ENCODE peak calls at places on chromosome 22, in nine cellular contexts. F is tibial nerve; L is neuronal stem cell; M is heart left ventricle; T is left ventricle myocardium inferior; Q is right atrium auricular region; E is CD8-positive, alpha-beta memory T cell; P is effector memory CD4-positive, alpha-beta T cell; K is BE2C. W is an unnamed sample. For H3K4me1, the result is how much of the 10 kb centered on the place peaks cover.

GRCh38 chr22:19694696-19695095 is 19.6 kb upstream of the SEPTIN5 start:
- DNase-seq in F (no peak), L (no peak), M (no peak), T (no peak), Q (no peak), E (no peak), P (no peak), K (no peak), W (no peak)

GRCh38 chr22:48451891-48452290 is 1375.8 kb downstream of the BRD1 start:
- DNase-seq in F (no peak), L (no peak), M (no peak), T (no peak), Q (no peak), E (no peak), P (no peak), K (no peak), W (no peak)

GRCh38 chr22:41274856-41275255 is 11.1 kb downstream of the RANGAP1 start:
- DNase-seq in F (no peak), L (no peak), M (no peak), T (no peak), Q (no peak), E (no peak), P (no peak), K (no peak), W (no peak)

GRCh38 chr22:21978564-21979386 is 3.8 kb downstream of the TOP3B start:
- DNase-seq in F (no peak), L (no peak), M (no peak), T (no peak), Q (no peak), E (no peak), P (no peak), K (no peak), W (no peak)

GRCh38 chr22:25362215-25362882 is 142.9 kb downstream of the CRYBB2 start:
- DNase-seq in F (peak), L (peak), M (peak), T (peak), Q (no peak), E (peak), P (no peak), K (peak), W (peak)

GRCh38 chr22:18110194-18110943 is at the start of gene TUBA8:
- DNase-seq in F (no peak), L (peak), M (peak), T (peak), Q (no peak), E (no peak), P (no peak), K (peak), W (no peak)

GRCh38 chr22:48332438-48333322 is 1495.0 kb downstream of the BRD1 start:
- DNase-seq in F (no peak), L (no peak), M (peak), T (no peak), Q (no peak), E (no peak), P (no peak), K (no peak), W (no peak)

GRCh38 chr22:29509815-29510214 is 29.8 kb downstream of the NEFH start:
- DNase-seq in F (no peak), L (no peak), M (no peak), T (no peak), Q (no peak), E (no peak), P (no peak), K (no peak), W (no peak)

GRCh38 chr22:30308518-30309230 is 18.1 kb downstream of the TBC1D10A start:
- DNase-seq in F (no peak), L (no peak), M (peak), T (no peak), Q (no peak), E (no peak), P (no peak), K (no peak), W (peak)

GRCh38 chr22:22432937-22433336 is 75.6 kb downstream of the ZNF280B start:
- DNase-seq in F (no peak), L (no peak), M (no peak), T (no peak), Q (no peak), E (no peak), P (no peak), K (no peak), W (no peak)

GRCh38 chr22:46941958-46942815 is 179.7 kb downstream of the TBC1D22A start:
- DNase-seq in F (peak), L (no peak), M (peak), T (peak), Q (peak), E (no peak), P (no peak), K (no peak), W (no peak)

GRCh38 chr22:46945481-46945880 is 183.0 kb downstream of the TBC1D22A start:
- DNase-seq in F (no peak), L (no peak), M (no peak), T (no peak), Q (peak), E (no peak), P (no peak), K (no peak), W (no peak)

GRCh38 chr22:46946383-46946965 is 184.0 kb downstream of the TBC1D22A start:
- DNase-seq in F (no peak), L (no peak), M (no peak), T (no peak), Q (peak), E (no peak), P (no peak), K (no peak), W (no peak)

GRCh38 chr22:46947516-46948260 is 185.2 kb downstream of the TBC1D22A start:
- DNase-seq in F (no peak), L (no peak), M (no peak), T (no peak), Q (no peak), E (no peak), P (no peak), K (no peak), W (no peak)

DNA sequence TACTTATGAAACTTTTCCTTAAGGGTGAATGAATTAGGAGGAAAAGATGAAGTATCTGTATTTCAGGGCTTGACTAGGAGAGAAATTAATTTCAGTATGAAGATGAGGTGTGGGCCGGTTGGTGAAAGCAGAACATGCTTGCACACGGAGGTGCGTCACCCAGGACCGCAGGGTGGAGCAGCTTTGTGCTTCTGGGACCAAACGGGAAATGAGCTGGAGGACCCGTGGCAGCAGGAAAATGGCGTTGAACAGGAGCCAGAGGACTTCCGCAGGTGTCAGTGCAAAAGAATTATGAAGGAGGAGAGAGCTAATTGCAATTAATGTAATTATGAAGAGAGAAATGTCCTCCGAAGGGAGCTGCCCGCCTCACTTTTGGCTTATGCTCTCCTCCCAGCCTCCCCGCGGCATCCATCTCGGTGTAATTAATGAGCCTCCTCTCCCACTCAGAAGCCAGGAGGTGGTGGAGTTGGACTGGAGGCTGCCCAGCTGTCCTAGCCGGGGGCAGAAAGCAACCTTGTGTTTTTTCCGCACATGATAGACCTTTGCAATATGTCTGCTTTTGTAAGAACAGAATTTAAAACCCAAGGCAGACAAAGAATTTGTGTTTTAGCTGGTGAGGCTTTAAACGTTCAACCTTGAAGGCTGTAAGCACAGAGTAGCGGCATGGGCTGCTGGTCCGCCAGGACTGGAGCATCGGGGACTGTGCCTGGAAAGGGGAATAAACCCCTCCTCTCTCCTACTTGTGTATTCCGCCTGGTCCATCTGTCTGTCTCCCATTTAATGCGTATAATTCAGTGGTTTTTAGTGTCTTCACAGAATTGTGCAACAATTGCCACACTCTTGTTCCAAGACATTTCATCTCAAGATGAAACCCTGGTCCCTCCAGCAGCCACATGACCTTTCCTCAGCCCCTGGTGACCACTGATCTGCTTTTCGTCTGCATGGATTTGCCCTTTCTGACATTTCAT is 180.7 kb downstream of the TBC1D22A start:
- DNase-seq in F (peak), L (no peak), M (peak), T (peak), Q (peak), E (no peak), P (no peak), K (no peak), W (no peak)
- H3K4me1 ChIP-seq in F (under half), L (under half), M (under half), T (under half), Q (under half), E (under half), P (under half), K (under half), W (under half)

GRCh38 chr22:50305658-50306566 is 1.5 kb downstream of the PLXNB2 start:
- DNase-seq in F (peak), L (no peak), M (peak), T (peak), Q (peak), E (no peak), P (no peak), K (peak), W (no peak)

GRCh38 chr22:50306753-50307749 is at the start of gene PLXNB2:
- DNase-seq in F (peak), L (peak), M (peak), T (peak), Q (no peak), E (no peak), P (no peak), K (peak), W (no peak)

GRCh38 chr22:50304528-50305392 is 2.7 kb downstream of the PLXNB2 start:
- DNase-seq in F (no peak), L (no peak), M (no peak), T (no peak), Q (no peak), E (no peak), P (no peak), K (no peak), W (no peak)

GRCh38 chr22:50303848-50304527 is 3.5 kb downstream of the PLXNB2 start:
- DNase-seq in F (no peak), L (no peak), M (no peak), T (no peak), Q (no peak), E (no peak), P (no peak), K (peak), W (no peak)

GRCh38 chr22:50305393-50305657 is 2.1 kb downstream of the PLXNB2 start:
- DNase-seq in F (no peak), L (no peak), M (no peak), T (no peak), Q (no peak), E (no peak), P (no peak), K (no peak), W (no peak)
- H3K4me3 ChIP-seq in F (peak), L (peak), M (peak), T (peak), Q (peak), E (no peak), P (no peak), K (peak), W (no peak)

GRCh38 chr22:39409630-39410029 is 10.1 kb downstream of the TAB1 start:
- DNase-seq in F (no peak), L (no peak), M (no peak), T (no peak), Q (no peak), E (no peak), P (no peak), K (no peak), W (no peak)
- H3K4me1 ChIP-seq in F (half or more), L (under half), M (half or more), T (under half), Q (under half), E (under half), P (under half), K (under half), W (under half)

GRCh38 chr22:37079158-37079557 is 27.6 kb downstream of the KCTD17 start:
- DNase-seq in F (no peak), L (no peak), M (no peak), T (no peak), Q (no peak), E (no peak), P (no peak), K (no peak), W (no peak)
- H3K4me3 ChIP-seq in F (no peak), L (no peak), M (no peak), T (no peak), Q (no peak), E (peak), P (peak), K (no peak), W (peak)

GRCh38 chr22:31752096-31752847 is 1.5 kb upstream of the DEPDC5 start:
- DNase-seq in F (no peak), L (no peak), M (no peak), T (no peak), Q (no peak), E (no peak), P (no peak), K (peak), W (no peak)

GRCh38 chr22:31753005-31753633 is 700 bp upstream of the DEPDC5 start:
- DNase-seq in F (peak), L (peak), M (peak), T (peak), Q (peak), E (no peak), P (no peak), K (peak), W (no peak)

GRCh38 chr22:31757265-31757664 is 3.4 kb downstream of the DEPDC5 start:
- DNase-seq in F (no peak), L (no peak), M (no peak), T (no peak), Q (no peak), E (no peak), P (no peak), K (no peak), W (no peak)

GRCh38 chr22:31753634-31754471 is at the start of gene DEPDC5:
- DNase-seq in F (peak), L (peak), M (peak), T (peak), Q (peak), E (peak), P (peak), K (peak), W (peak)

GRCh38 chr22:31754813-31755212 is 994 bp downstream of the DEPDC5 start:
- DNase-seq in F (no peak), L (no peak), M (no peak), T (no peak), Q (no peak), E (no peak), P (no peak), K (no peak), W (no peak)
- H3K4me1 ChIP-seq in F (under half), L (under half), M (under half), T (under half), Q (under half), E (under half), P (under half), K (under half), W (under half)

GRCh38 chr22:24142831-24143230 is 38.5 kb upstream of the SUSD2 start:
- DNase-seq in F (no peak), L (no peak), M (no peak), T (no peak), Q (no peak), E (no peak), P (no peak), K (no peak), W (no peak)
- H3K4me3 ChIP-seq in F (no peak), L (no peak), M (no peak), T (no peak), Q (no peak), E (no peak), P (no peak), K (no peak), W (no peak)

GRCh38 chr22:49949914-49950292 is 10.7 kb upstream of the PIM3 start:
- DNase-seq in F (no peak), L (no peak), M (no peak), T (no peak), Q (no peak), E (no peak), P (no peak), K (no peak), W (no peak)
- H3K4me1 ChIP-seq in F (half or more), L (under half), M (under half), T (under half), Q (under half), E (under half), P (under half), K (under half), W (under half)

DNA sequence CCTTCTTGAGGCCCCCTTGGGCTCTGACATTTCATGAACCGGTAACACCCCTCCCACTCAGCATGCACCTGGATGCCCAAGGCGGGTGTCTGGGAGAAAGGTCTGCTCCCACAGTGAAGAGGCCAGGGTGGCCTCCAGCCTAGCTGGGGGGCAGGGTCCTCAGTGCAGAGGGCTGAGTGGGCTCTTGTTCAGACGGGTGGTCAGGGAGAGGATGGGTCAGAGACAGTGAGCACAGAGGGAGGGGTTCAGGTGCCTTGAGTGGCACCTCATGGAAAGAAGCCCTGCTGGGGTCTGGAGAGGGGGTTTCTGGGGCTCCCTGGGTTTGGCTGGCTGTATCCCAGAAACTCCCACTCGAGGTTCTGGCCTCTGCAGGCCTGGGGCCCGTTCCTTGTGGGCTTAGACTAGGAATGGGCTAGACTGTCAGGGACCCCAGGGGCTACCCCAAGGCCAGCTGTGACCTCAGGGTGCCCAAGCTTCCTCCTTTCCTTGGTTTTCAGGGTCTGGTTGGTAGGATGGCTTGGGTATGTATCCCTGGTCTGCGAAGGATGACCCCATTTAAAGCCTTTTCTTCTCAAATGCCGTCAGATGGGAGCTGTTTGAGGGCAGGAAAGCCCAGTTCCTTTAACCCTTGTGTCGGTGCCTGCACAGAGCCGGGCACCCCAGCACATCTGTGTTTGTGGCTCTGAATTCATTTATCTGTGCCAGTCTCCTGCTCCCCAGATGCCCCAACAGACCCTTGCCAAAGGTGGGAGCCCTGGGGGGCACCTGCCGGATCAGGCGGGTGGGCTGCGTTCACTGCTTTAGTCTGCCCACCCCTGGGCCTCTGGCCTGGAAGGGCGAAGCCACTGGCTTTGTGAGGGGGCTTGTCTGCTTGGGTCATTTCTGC is 1.3 kb downstream of the SYNGR1 start:
- DNase-seq in F (no peak), L (no peak), M (peak), T (no peak), Q (no peak), E (no peak), P (no peak), K (no peak), W (no peak)
- H3K4me3 ChIP-seq in F (peak), L (peak), M (peak), T (peak), Q (peak), E (no peak), P (peak), K (peak), W (no peak)